ENCODE peak calls at places on chromosomes 2 and 18, in four cellular contexts. E, Q, T and M are unnamed samples.

GRCh38 chr2:74383254-74383653 is 3.1 kb upstream of the DCTN1 start:
- DNase-seq in E (no peak), Q (no peak), T (peak), M (peak)

GRCh38 chr2:161956751-161957150 is 117.3 kb downstream of the DPP4 start:
- DNase-seq in E (no peak), Q (no peak), T (no peak), M (no peak)

GRCh38 chr2:38315707-38316333 is 61.3 kb downstream of the ATL2 start:
- DNase-seq in E (no peak), Q (peak), T (peak), M (no peak)

GRCh38 chr2:196481323-196481695 is 158.2 kb upstream of the CCDC150 start:
- DNase-seq in E (no peak), Q (peak), T (peak), M (peak)

GRCh38 chr18:55587341-55588000 is 521 bp downstream of the TCF4 start:
- DNase-seq in E (no peak), Q (peak), T (no peak), M (peak)

GRCh38 chr18:38525039-38525438 is 959.4 kb upstream of the CELF4 start:
- DNase-seq in E (no peak), Q (no peak), T (no peak), M (no peak)

GRCh38 chr2:30612371-30612770 is 165.3 kb downstream of the LCLAT1 start:
- DNase-seq in E (no peak), Q (peak), T (no peak), M (no peak)

GRCh38 chr2:7392076-7392787 is 475.0 kb downstream of the RNF144A start:
- DNase-seq in E (no peak), Q (peak), T (no peak), M (peak)

GRCh38 chr2:97730245-97730644 is 16.9 kb downstream of the ZAP70 start:
- DNase-seq in E (no peak), Q (peak), T (no peak), M (peak)

GRCh38 chr2:27636766-27637165 is 7.9 kb downstream of the GPN1 start:
- DNase-seq in E (no peak), Q (no peak), T (no peak), M (no peak)

GRCh38 chr2:158187908-158188307 is 86.2 kb downstream of the UPP2 start:
- DNase-seq in E (no peak), Q (no peak), T (no peak), M (no peak)

GRCh38 chr2:240461471-240462072 is 26.1 kb downstream of the GPC1 start:
- DNase-seq in E (peak), Q (no peak), T (no peak), M (no peak)

GRCh38 chr2:127143851-127144782 is 37.2 kb upstream of the BIN1 start:
- DNase-seq in E (no peak), Q (no peak), T (no peak), M (peak)

GRCh38 chr2:191617589-191617988 is 60.3 kb upstream of the NABP1 start:
- DNase-seq in E (no peak), Q (no peak), T (no peak), M (no peak)

GRCh38 chr2:172172513-172173217 is 70.0 kb upstream of the DLX2 start:
- DNase-seq in E (peak), Q (peak), T (peak), M (peak)

GRCh38 chr18:24940416-24940815 is 411.6 kb downstream of the ZNF521 start:
- DNase-seq in E (no peak), Q (no peak), T (no peak), M (no peak)

GRCh38 chr2:64623232-64623879 is 30.4 kb downstream of the SERTAD2 start:
- DNase-seq in E (peak), Q (no peak), T (no peak), M (no peak)

GRCh38 chr2:176079851-176080539 is 3.8 kb downstream of the EVX2 start:
- DNase-seq in E (no peak), Q (peak), T (peak), M (peak)

GRCh38 chr2:239463541-239464165 is 62.8 kb upstream of the HDAC4 start:
- DNase-seq in E (no peak), Q (peak), T (no peak), M (no peak)

GRCh38 chr2:64656379-64656778 is 2.7 kb upstream of the SERTAD2 start:
- DNase-seq in E (no peak), Q (no peak), T (no peak), M (no peak)

GRCh38 chr18:12038661-12039417 is 54.8 kb upstream of the ANKRD62 start:
- DNase-seq in E (peak), Q (peak), T (peak), M (peak)

GRCh38 chr18:13616525-13617035 is 109.8 kb downstream of the FAM210A start:
- DNase-seq in E (no peak), Q (peak), T (no peak), M (no peak)

GRCh38 chr2:136310005-136310495 is 192.1 kb upstream of the CXCR4 start:
- DNase-seq in E (no peak), Q (no peak), T (no peak), M (no peak)

GRCh38 chr2:11681722-11682589 is 12.0 kb upstream of the NTSR2 start:
- DNase-seq in E (peak), Q (peak), T (no peak), M (peak)

GRCh38 chr18:74631242-74632087 is 33.8 kb downstream of the ZNF407 start:
- DNase-seq in E (no peak), Q (no peak), T (no peak), M (no peak)

GRCh38 chr2:138670734-138671133 is 109.5 kb downstream of the NXPH2 start:
- DNase-seq in E (no peak), Q (no peak), T (no peak), M (no peak)

GRCh38 chr2:191038241-191038725 is 24.3 kb upstream of the STAT1 start:
- DNase-seq in E (no peak), Q (no peak), T (peak), M (no peak)

GRCh38 chr2:22634167-22634566 is 750.8 kb upstream of the KLHL29 start:
- DNase-seq in E (no peak), Q (no peak), T (no peak), M (no peak)

GRCh38 chr2:134397146-134397896 is 143.4 kb downstream of the MGAT5 start:
- DNase-seq in E (no peak), Q (no peak), T (no peak), M (no peak)

GRCh38 chr2:163011035-163011434 is 172.5 kb upstream of the KCNH7 start:
- DNase-seq in E (no peak), Q (peak), T (no peak), M (no peak)

GRCh38 chr2:197851451-197851850 is 47.1 kb downstream of the PLCL1 start:
- DNase-seq in E (no peak), Q (peak), T (no peak), M (no peak)